ENCODE peak calls at places on chromosome 14, in five cellular contexts. One of them, this sample, is unnamed.
A peak's percentile ranks its signal among the peaks of the same experiment; 100 is the strongest.

GRCh38 chr14:104224516-104225281 is 86.3 kb downstream of the KIF26A start:
- DNase-seq in ACHN: no peak
- DNase-seq in mesenteric fat pad: no peak
- DNase-seq in NCI-H1092 treated with DMSO at 0.1 percent for 48 hours: no peak
- DNase-seq in activated naive CD4-positive, alpha-beta T cell: peak; percentile 3
- DNase-seq in this sample: no peak

GRCh38 chr14:79578470-79578869 is 632.8 kb downstream of the DIO2 start:
- DNase-seq in ACHN: no peak
- DNase-seq in mesenteric fat pad: no peak
- DNase-seq in NCI-H1092 treated with DMSO at 0.1 percent for 48 hours: no peak
- DNase-seq in activated naive CD4-positive, alpha-beta T cell: no peak
- DNase-seq in this sample: no peak

GRCh38 chr14:100674897-100675618 is 51.6 kb upstream of the DLK1 start:
- DNase-seq in ACHN: no peak
- DNase-seq in mesenteric fat pad: no peak
- DNase-seq in NCI-H1092 treated with DMSO at 0.1 percent for 48 hours: peak; percentile 24
- DNase-seq in activated naive CD4-positive, alpha-beta T cell: no peak
- DNase-seq in this sample: no peak

GRCh38 chr14:43677581-43677980 is 829.5 kb downstream of the FSCB start:
- DNase-seq in ACHN: no peak
- DNase-seq in mesenteric fat pad: no peak
- DNase-seq in NCI-H1092 treated with DMSO at 0.1 percent for 48 hours: no peak
- DNase-seq in activated naive CD4-positive, alpha-beta T cell: no peak
- DNase-seq in this sample: no peak

GRCh38 chr14:104938436-104938835 is 13.8 kb downstream of the PLD4 start:
- DNase-seq in ACHN: no peak
- DNase-seq in mesenteric fat pad: no peak
- DNase-seq in NCI-H1092 treated with DMSO at 0.1 percent for 48 hours: no peak
- DNase-seq in activated naive CD4-positive, alpha-beta T cell: no peak
- DNase-seq in this sample: no peak

GRCh38 chr14:68924392-68925158 is 54.5 kb downstream of the ACTN1 start:
- DNase-seq in ACHN: no peak
- DNase-seq in mesenteric fat pad: no peak
- DNase-seq in NCI-H1092 treated with DMSO at 0.1 percent for 48 hours: no peak
- DNase-seq in activated naive CD4-positive, alpha-beta T cell: no peak
- DNase-seq in this sample: no peak

GRCh38 chr14:74941676-74942097 is 13.7 kb downstream of the PGF start:
- DNase-seq in ACHN: peak; percentile 20
- DNase-seq in mesenteric fat pad: no peak
- DNase-seq in NCI-H1092 treated with DMSO at 0.1 percent for 48 hours: no peak
- DNase-seq in activated naive CD4-positive, alpha-beta T cell: peak; percentile 21
- DNase-seq in this sample: peak; percentile 27

GRCh38 chr14:97298331-97298730 is 501.1 kb downstream of the VRK1 start:
- DNase-seq in ACHN: no peak
- DNase-seq in mesenteric fat pad: no peak
- DNase-seq in NCI-H1092 treated with DMSO at 0.1 percent for 48 hours: no peak
- DNase-seq in activated naive CD4-positive, alpha-beta T cell: no peak
- DNase-seq in this sample: no peak

GRCh38 chr14:76917158-76917596 is 91.0 kb downstream of the LRRC74A start:
- DNase-seq in ACHN: peak; percentile 85
- DNase-seq in mesenteric fat pad: no peak
- DNase-seq in NCI-H1092 treated with DMSO at 0.1 percent for 48 hours: peak; percentile 68
- DNase-seq in activated naive CD4-positive, alpha-beta T cell: no peak
- DNase-seq in this sample: no peak

GRCh38 chr14:101839236-101839635 is 77.7 kb downstream of the PPP2R5C start:
- DNase-seq in ACHN: no peak
- DNase-seq in mesenteric fat pad: no peak
- DNase-seq in NCI-H1092 treated with DMSO at 0.1 percent for 48 hours: no peak
- DNase-seq in activated naive CD4-positive, alpha-beta T cell: no peak
- DNase-seq in this sample: no peak

GRCh38 chr14:77302926-77303325 is 17.8 kb downstream of the POMT2 start:
- DNase-seq in ACHN: peak; percentile 54
- DNase-seq in mesenteric fat pad: no peak
- DNase-seq in NCI-H1092 treated with DMSO at 0.1 percent for 48 hours: no peak
- DNase-seq in activated naive CD4-positive, alpha-beta T cell: no peak
- DNase-seq in this sample: no peak

GRCh38 chr14:68691031-68691864 is 101.6 kb downstream of the ZFP36L1 start:
- DNase-seq in ACHN: no peak
- DNase-seq in mesenteric fat pad: peak; percentile 47
- DNase-seq in NCI-H1092 treated with DMSO at 0.1 percent for 48 hours: no peak
- DNase-seq in activated naive CD4-positive, alpha-beta T cell: no peak
- DNase-seq in this sample: no peak

GRCh38 chr14:75604979-75605825 is 26.8 kb downstream of the FLVCR2 start:
- DNase-seq in ACHN: no peak
- DNase-seq in mesenteric fat pad: no peak
- DNase-seq in NCI-H1092 treated with DMSO at 0.1 percent for 48 hours: no peak
- DNase-seq in activated naive CD4-positive, alpha-beta T cell: no peak
- DNase-seq in this sample: no peak

GRCh38 chr14:62071029-62071428 is 308.8 kb downstream of the SNAPC1 start:
- DNase-seq in ACHN: no peak
- DNase-seq in mesenteric fat pad: no peak
- DNase-seq in NCI-H1092 treated with DMSO at 0.1 percent for 48 hours: no peak
- DNase-seq in activated naive CD4-positive, alpha-beta T cell: no peak
- DNase-seq in this sample: no peak

GRCh38 chr14:105929327-105930081 is 403.1 kb downstream of the TMEM121 start:
- DNase-seq in ACHN: no peak
- DNase-seq in mesenteric fat pad: peak; percentile 83
- DNase-seq in NCI-H1092 treated with DMSO at 0.1 percent for 48 hours: no peak
- DNase-seq in activated naive CD4-positive, alpha-beta T cell: no peak
- DNase-seq in this sample: no peak

GRCh38 chr14:72743626-72744025 is 150.3 kb downstream of the DPF3 start:
- DNase-seq in ACHN: no peak
- DNase-seq in mesenteric fat pad: no peak
- DNase-seq in NCI-H1092 treated with DMSO at 0.1 percent for 48 hours: no peak
- DNase-seq in activated naive CD4-positive, alpha-beta T cell: no peak
- DNase-seq in this sample: no peak

GRCh38 chr14:29529418-29529817 is 398.2 kb downstream of the PRKD1 start:
- DNase-seq in ACHN: peak; percentile 3
- DNase-seq in mesenteric fat pad: no peak
- DNase-seq in NCI-H1092 treated with DMSO at 0.1 percent for 48 hours: no peak
- DNase-seq in activated naive CD4-positive, alpha-beta T cell: no peak
- DNase-seq in this sample: no peak

GRCh38 chr14:68676511-68676943 is 116.3 kb downstream of the ZFP36L1 start:
- DNase-seq in ACHN: no peak
- DNase-seq in mesenteric fat pad: peak; percentile 88
- DNase-seq in NCI-H1092 treated with DMSO at 0.1 percent for 48 hours: no peak
- DNase-seq in activated naive CD4-positive, alpha-beta T cell: no peak
- DNase-seq in this sample: no peak

GRCh38 chr14:24861083-24861630 is 188.8 kb downstream of the STXBP6 start:
- DNase-seq in ACHN: no peak
- DNase-seq in mesenteric fat pad: no peak
- DNase-seq in NCI-H1092 treated with DMSO at 0.1 percent for 48 hours: no peak
- DNase-seq in activated naive CD4-positive, alpha-beta T cell: no peak
- DNase-seq in this sample: no peak

This sample was measured in stimulated activated CD8-positive, alpha-beta memory T cell treated with anti-CD3 and anti-CD28 coated beads, Interleukin-15, amount 100 ng/mL, for 4 hours.